ENCODE peak calls at places on chromosomes 13 and 19, in four cellular contexts. One of them, this sample, is unnamed.
A peak's percentile ranks its signal among the peaks of the same experiment; 100 is the strongest.

GRCh38 chr19:19659646-19660245 is 3.7 kb downstream of the ATP13A1 start:
- DNase-seq in GM12865: no peak
- DNase-seq in progenitor cell of endocrine pancreas: no peak
- DNase-seq in GM23338: no peak
- DNase-seq in this sample: no peak

GRCh38 chr19:34308381-34309367 is 54.3 kb downstream of the GARRE1 start:
- DNase-seq in GM12865: peak; percentile 19
- DNase-seq in progenitor cell of endocrine pancreas: no peak
- DNase-seq in GM23338: no peak
- DNase-seq in this sample: no peak

GRCh38 chr13:30340367-30341184 is 33.2 kb upstream of the KATNAL1 start:
- DNase-seq in GM12865: no peak
- DNase-seq in GM23338: no peak
- DNase-seq in progenitor cell of endocrine pancreas: no peak
- DNase-seq in this sample: no peak

GRCh38 chr13:113042456-113042855 is 63.1 kb upstream of the F7 start:
- DNase-seq in GM23338: no peak
- DNase-seq in progenitor cell of endocrine pancreas: no peak
- DNase-seq in GM12865: no peak
- DNase-seq in this sample: no peak

GRCh38 chr13:97492257-97492656 is 58.3 kb downstream of the RAP2A start:
- DNase-seq in GM23338: no peak
- DNase-seq in GM12865: peak; percentile 31
- DNase-seq in progenitor cell of endocrine pancreas: no peak
- DNase-seq in this sample: no peak

GRCh38 chr19:13092608-13093260 is 9.9 kb downstream of the LYL1 start:
- DNase-seq in progenitor cell of endocrine pancreas: no peak
- DNase-seq in GM23338: no peak
- DNase-seq in GM12865: no peak
- DNase-seq in this sample: no peak

GRCh38 chr19:10744222-10744847 is 26.5 kb downstream of the DNM2 start:
- DNase-seq in GM23338: no peak
- DNase-seq in progenitor cell of endocrine pancreas: no peak
- DNase-seq in GM12865: no peak
- DNase-seq in this sample: no peak

GRCh38 chr13:74056829-74057564 is 77.2 kb downstream of the KLF12 start:
- DNase-seq in progenitor cell of endocrine pancreas: no peak
- DNase-seq in GM23338: peak; percentile 20
- DNase-seq in GM12865: no peak
- DNase-seq in this sample: no peak

GRCh38 chr13:93875527-93875926 is 604.0 kb downstream of the DCT start:
- DNase-seq in GM23338: no peak
- DNase-seq in progenitor cell of endocrine pancreas: no peak
- DNase-seq in GM12865: no peak
- DNase-seq in this sample: no peak

GRCh38 chr13:50910483-50910805 is 853 bp downstream of the RNASEH2B start:
- DNase-seq in GM23338: peak; percentile 68
- DNase-seq in progenitor cell of endocrine pancreas: peak; percentile 14
- DNase-seq in GM12865: no peak
- DNase-seq in this sample: peak; percentile 44

GRCh38 chr19:15234525-15235130 is 2.4 kb upstream of the EPHX3 start:
- DNase-seq in GM12865: no peak
- DNase-seq in GM23338: no peak
- DNase-seq in progenitor cell of endocrine pancreas: no peak
- DNase-seq in this sample: no peak

GRCh38 chr13:112027250-112027649 is 39.7 kb upstream of the SOX1 start:
- DNase-seq in GM12865: no peak
- DNase-seq in GM23338: no peak
- DNase-seq in progenitor cell of endocrine pancreas: no peak
- DNase-seq in this sample: no peak

GRCh38 chr19:37698216-37698615 is 21.3 kb downstream of the ZNF607 start:
- DNase-seq in GM12865: no peak
- DNase-seq in GM23338: no peak
- DNase-seq in progenitor cell of endocrine pancreas: no peak
- DNase-seq in this sample: no peak

GRCh38 chr19:1616396-1616795 is 11.1 kb upstream of the UQCR11 start:
- DNase-seq in GM23338: no peak
- DNase-seq in progenitor cell of endocrine pancreas: no peak
- DNase-seq in GM12865: no peak
- DNase-seq in this sample: no peak

GRCh38 chr13:78611040-78611439 is 7.7 kb upstream of the POU4F1 start:
- DNase-seq in GM23338: no peak
- DNase-seq in progenitor cell of endocrine pancreas: no peak
- DNase-seq in GM12865: no peak
- DNase-seq in this sample: no peak

GRCh38 chr13:31374682-31375081 is 174.9 kb downstream of the B3GLCT start:
- DNase-seq in progenitor cell of endocrine pancreas: no peak
- DNase-seq in GM12865: no peak
- DNase-seq in GM23338: no peak
- DNase-seq in this sample: peak; percentile 46

GRCh38 chr19:45798995-45799517 is 6.4 kb upstream of the DMWD start:
- DNase-seq in progenitor cell of endocrine pancreas: peak; percentile 54
- DNase-seq in GM23338: peak; percentile 78
- DNase-seq in GM12865: peak; percentile 64
- DNase-seq in this sample: peak; percentile 78
- TF ChIP-seq CTCF in progenitor cell of endocrine pancreas: peak; percentile 86
- TF ChIP-seq CTCF in GM23338: peak; percentile 76
- TF ChIP-seq CTCF in GM12865: peak; percentile 82
- TF ChIP-seq CTCF in this sample: peak; percentile 91

DNA sequence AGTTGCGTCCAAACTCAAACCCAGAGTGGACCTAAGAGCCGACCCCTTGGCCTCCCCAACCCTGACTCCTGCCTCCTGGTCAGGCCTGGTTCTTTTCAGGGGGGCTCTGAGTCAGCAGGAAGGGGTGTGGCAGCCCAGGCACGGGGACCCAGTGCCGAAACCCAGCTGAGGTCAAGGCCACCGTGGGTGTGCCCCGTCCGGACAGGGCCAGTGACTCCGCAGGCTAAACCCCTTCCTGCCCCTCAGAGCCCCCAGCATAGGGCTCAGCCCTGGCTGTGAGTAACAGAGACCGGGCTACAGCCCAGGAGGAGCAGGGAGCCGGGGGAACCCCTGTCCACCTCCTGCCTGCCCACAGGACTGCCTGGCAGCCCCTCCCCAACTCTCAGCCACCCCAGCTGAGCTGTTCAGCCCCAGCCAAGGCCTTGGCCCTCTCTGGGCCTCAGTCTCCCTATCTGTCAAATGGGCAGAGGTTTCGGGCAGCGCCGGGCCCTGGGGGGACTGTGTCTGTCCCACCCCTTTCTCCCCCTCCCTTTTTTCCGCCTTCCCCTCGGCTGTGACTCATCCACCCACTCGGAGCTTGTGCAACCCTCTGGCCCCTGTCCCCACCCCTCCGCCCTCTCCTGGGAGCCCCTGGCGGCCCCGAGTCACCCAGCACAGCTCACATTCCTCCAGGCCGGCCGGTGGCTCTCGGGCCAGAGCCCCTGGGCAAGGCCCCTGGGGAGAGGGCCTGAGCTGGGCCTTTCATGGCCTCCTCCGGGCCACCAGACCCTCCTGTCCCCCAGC is 8.6 kb downstream of the ZBTB7A start:
- DNase-seq in GM23338: peak; percentile 1
- DNase-seq in progenitor cell of endocrine pancreas: no peak
- DNase-seq in GM12865: no peak
- DNase-seq in this sample: no peak
- TF ChIP-seq CTCF in GM23338: no peak
- TF ChIP-seq CTCF in progenitor cell of endocrine pancreas: no peak
- TF ChIP-seq CTCF in GM12865: no peak
- TF ChIP-seq CTCF in this sample: no peak

DNA sequence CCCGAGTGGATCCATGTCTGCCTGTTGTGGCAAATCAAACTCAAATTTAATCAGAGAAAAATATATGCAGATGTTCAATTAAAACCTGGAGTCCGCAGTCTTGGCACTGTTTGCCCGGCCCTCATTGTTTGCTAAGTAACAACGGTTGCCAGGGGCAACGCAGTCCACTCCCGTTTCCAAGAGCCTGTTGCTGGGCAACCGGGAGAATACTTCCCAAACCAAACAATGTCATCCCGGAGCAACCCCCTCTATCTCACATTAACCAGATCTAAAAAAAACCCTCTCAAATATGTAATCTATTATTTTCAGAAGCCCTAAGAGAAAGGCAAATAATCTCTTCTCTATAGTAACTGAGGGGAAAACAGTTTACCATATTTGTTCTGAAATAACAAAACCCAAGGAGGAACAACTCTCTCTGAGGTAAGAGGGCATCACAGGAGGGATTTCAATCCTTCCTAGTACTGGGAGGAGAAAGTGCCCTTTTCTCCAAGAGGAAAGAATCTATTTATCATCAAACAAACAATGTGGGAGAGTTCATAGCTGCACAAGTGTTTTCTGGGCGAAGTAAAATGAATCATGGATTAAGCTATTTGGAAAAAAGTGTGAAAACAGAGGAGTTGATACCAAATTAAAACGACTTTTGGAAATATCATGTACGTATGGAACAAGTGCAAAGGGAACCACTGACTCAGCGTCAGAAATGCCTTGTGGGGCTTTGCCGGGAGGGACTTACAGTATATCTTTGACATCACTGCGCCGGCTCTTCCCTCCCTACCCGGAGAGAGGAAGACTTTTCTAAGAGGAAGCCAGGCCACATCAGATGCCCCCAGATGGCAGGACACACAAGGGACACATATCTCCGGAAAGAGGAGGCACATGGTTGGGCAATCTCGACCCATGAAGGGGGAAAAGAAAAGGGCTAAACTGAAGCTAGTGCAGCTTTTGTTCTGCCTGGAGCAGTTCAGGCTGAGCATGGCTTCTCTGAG is 43.3 kb downstream of the RFX2 start:
- DNase-seq in GM23338: peak; percentile 98
- DNase-seq in GM12865: no peak
- DNase-seq in progenitor cell of endocrine pancreas: peak; percentile 68
- DNase-seq in this sample: peak; percentile 85
- TF ChIP-seq CTCF in GM23338: no peak
- TF ChIP-seq CTCF in GM12865: no peak
- TF ChIP-seq CTCF in progenitor cell of endocrine pancreas: no peak
- TF ChIP-seq CTCF in this sample: no peak

GRCh38 chr19:45623984-45624383 is 15.2 kb downstream of the EML2 start:
- DNase-seq in GM12865: no peak
- DNase-seq in progenitor cell of endocrine pancreas: no peak
- DNase-seq in GM23338: no peak
- DNase-seq in this sample: no peak

GRCh38 chr19:45615795-45616708 is 14.0 kb upstream of the GPR4 start:
- DNase-seq in progenitor cell of endocrine pancreas: peak; percentile 82
- DNase-seq in GM23338: peak; percentile 99
- DNase-seq in GM12865: peak; percentile 96
- DNase-seq in this sample: peak; percentile 99

GRCh38 chr19:45616709-45617027 is 14.7 kb upstream of the GPR4 start:
- DNase-seq in GM12865: no peak
- DNase-seq in progenitor cell of endocrine pancreas: no peak
- DNase-seq in GM23338: peak; percentile 71
- DNase-seq in this sample: no peak

GRCh38 chr19:45621389-45621788 is 17.8 kb downstream of the EML2 start:
- DNase-seq in GM12865: no peak
- DNase-seq in GM23338: no peak
- DNase-seq in progenitor cell of endocrine pancreas: no peak
- DNase-seq in this sample: no peak

DNA sequence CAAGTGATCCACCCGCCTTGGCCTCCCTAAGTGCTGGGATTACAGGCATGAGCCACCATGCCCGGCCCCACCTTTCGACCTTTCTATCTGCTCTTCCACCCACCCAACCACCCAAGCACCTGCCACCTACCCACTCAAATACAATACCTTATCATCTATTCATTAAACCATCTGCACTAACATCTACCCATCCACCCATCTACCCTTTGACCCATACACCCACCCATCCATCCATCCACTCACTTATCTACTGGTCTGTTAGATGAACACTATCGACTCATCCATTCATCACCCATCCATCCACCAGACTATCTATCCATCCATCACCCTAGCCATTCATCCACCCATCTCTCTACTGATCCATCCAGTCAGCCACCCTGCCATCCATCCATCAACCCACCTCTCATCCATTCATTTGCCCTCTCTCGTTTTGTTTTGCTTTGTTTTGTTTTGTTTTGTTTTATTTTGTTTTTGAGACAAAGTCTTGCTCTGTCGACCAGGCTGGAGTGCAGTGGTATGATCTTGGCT is 17.2 kb downstream of the EML2 start:
- DNase-seq in progenitor cell of endocrine pancreas: no peak
- DNase-seq in GM12865: no peak
- DNase-seq in GM23338: no peak
- DNase-seq in this sample: no peak
- TF ChIP-seq CTCF in progenitor cell of endocrine pancreas: no peak
- TF ChIP-seq CTCF in GM12865: no peak
- TF ChIP-seq CTCF in GM23338: no peak
- TF ChIP-seq CTCF in this sample: no peak